ENCODE peak calls at places on chromosomes 13 and 19, in four cellular contexts. One of them, this sample, is unnamed.

GRCh38 chr13:109647046-109647445 is 139.3 kb downstream of the IRS2 start:
- DNase-seq in CD8-positive, alpha-beta T cell: no peak
- DNase-seq in testis: no peak
- DNase-seq in colonic mucosa: no peak
- DNase-seq in this sample: peak; percentile 19

GRCh38 chr13:32246468-32246867 is 68.7 kb downstream of the ZAR1L start:
- DNase-seq in colonic mucosa: peak; percentile 63
- DNase-seq in testis: peak; percentile 76
- DNase-seq in CD8-positive, alpha-beta T cell: peak; percentile 23
- DNase-seq in this sample: peak; percentile 53

GRCh38 chr13:112943309-112944125 is 25.5 kb upstream of the MCF2L start:
- DNase-seq in testis: peak; percentile 54
- DNase-seq in colonic mucosa: peak; percentile 57
- DNase-seq in CD8-positive, alpha-beta T cell: no peak
- DNase-seq in this sample: peak; percentile 14

GRCh38 chr13:98707309-98707999 is 45.0 kb downstream of the SLC15A1 start:
- DNase-seq in CD8-positive, alpha-beta T cell: no peak
- DNase-seq in testis: no peak
- DNase-seq in colonic mucosa: no peak
- DNase-seq in this sample: no peak

GRCh38 chr13:73740681-73741080 is 393.5 kb downstream of the KLF12 start:
- DNase-seq in CD8-positive, alpha-beta T cell: no peak
- DNase-seq in testis: peak; percentile 22
- DNase-seq in colonic mucosa: no peak
- DNase-seq in this sample: no peak

GRCh38 chr19:45523642-45524256 is 16.5 kb downstream of the VASP start:
- DNase-seq in CD8-positive, alpha-beta T cell: peak; percentile 76
- DNase-seq in testis: peak; percentile 90
- DNase-seq in colonic mucosa: peak; percentile 81
- DNase-seq in this sample: peak; percentile 54

GRCh38 chr19:36257512-36257876 is 42.6 kb downstream of the ZNF146 start:
- DNase-seq in CD8-positive, alpha-beta T cell: no peak
- DNase-seq in testis: peak; percentile 53
- DNase-seq in colonic mucosa: no peak
- DNase-seq in this sample: no peak

GRCh38 chr13:30744056-30744684 is 8.8 kb downstream of the ALOX5AP start:
- DNase-seq in colonic mucosa: peak; percentile 45
- DNase-seq in CD8-positive, alpha-beta T cell: peak; percentile 94
- DNase-seq in testis: no peak
- DNase-seq in this sample: peak; percentile 69

GRCh38 chr13:104382941-104383340 is 1316.7 kb upstream of the SLC10A2 start:
- DNase-seq in CD8-positive, alpha-beta T cell: no peak
- DNase-seq in testis: no peak
- DNase-seq in colonic mucosa: no peak
- DNase-seq in this sample: peak; percentile 90

GRCh38 chr13:43242040-43242439 is 218.7 kb downstream of the DNAJC15 start:
- DNase-seq in testis: no peak
- DNase-seq in colonic mucosa: no peak
- DNase-seq in CD8-positive, alpha-beta T cell: no peak
- DNase-seq in this sample: no peak

GRCh38 chr19:51977346-51977745 is 9.3 kb downstream of the ZNF350 start:
- DNase-seq in CD8-positive, alpha-beta T cell: no peak
- DNase-seq in testis: no peak
- DNase-seq in colonic mucosa: no peak
- DNase-seq in this sample: no peak
- H3K9me3 ChIP-seq in CD8-positive, alpha-beta T cell: peaks cover 55% of the 10 kb centered on the region
- H3K9me3 ChIP-seq in testis: no peaks in the 10 kb centered on the region
- H3K9me3 ChIP-seq in colonic mucosa: peaks cover 12% of the 10 kb centered on the region
- H3K9me3 ChIP-seq in this sample: peaks cover 21% of the 10 kb centered on the region

DNA sequence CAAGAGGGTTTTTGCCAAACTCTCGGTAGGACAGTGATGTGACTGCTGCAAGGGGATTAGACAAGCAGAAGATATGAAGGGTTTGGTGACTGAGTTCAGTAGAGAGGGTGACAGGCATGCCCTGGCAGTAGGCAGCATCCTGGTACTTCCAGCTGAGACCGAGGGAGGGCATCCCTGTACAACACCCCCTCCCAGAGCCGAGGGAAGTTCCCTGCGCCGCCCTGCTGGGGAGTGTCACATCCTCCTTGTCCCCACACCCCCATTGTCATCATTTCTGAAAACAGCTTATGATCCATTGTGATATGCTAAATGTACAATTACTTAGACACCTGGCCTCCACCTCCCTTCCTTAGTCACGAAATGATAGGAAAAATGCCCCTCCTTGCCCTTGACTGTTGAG is 14.6 kb downstream of the ZNF544 start:
- DNase-seq in CD8-positive, alpha-beta T cell: no peak
- DNase-seq in colonic mucosa: no peak
- DNase-seq in testis: no peak
- DNase-seq in this sample: no peak
- H3K9me3 ChIP-seq in CD8-positive, alpha-beta T cell: peaks cover 45% of the 10 kb centered on the region
- H3K9me3 ChIP-seq in colonic mucosa: peaks cover 14% of the 10 kb centered on the region
- H3K9me3 ChIP-seq in testis: no peaks in the 10 kb centered on the region
- H3K9me3 ChIP-seq in this sample: peaks cover 15% of the 10 kb centered on the region

GRCh38 chr19:44156475-44156874 is 8.4 kb upstream of the ZNF226 start:
- DNase-seq in testis: no peak
- DNase-seq in CD8-positive, alpha-beta T cell: no peak
- DNase-seq in colonic mucosa: no peak
- DNase-seq in this sample: no peak
- H3K9me3 ChIP-seq in testis: no peaks in the 10 kb centered on the region
- H3K9me3 ChIP-seq in CD8-positive, alpha-beta T cell: peaks cover 27% of the 10 kb centered on the region
- H3K9me3 ChIP-seq in colonic mucosa: peaks cover 17% of the 10 kb centered on the region
- H3K9me3 ChIP-seq in this sample: peaks cover 23% of the 10 kb centered on the region

GRCh38 chr19:795691-796581 is 1.3 kb upstream of the PTBP1 start:
- DNase-seq in colonic mucosa: peak; percentile 26
- DNase-seq in CD8-positive, alpha-beta T cell: no peak
- DNase-seq in testis: no peak
- DNase-seq in this sample: no peak
- H3K9me3 ChIP-seq in colonic mucosa: no peaks in the 10 kb centered on the region
- H3K9me3 ChIP-seq in CD8-positive, alpha-beta T cell: no peaks in the 10 kb centered on the region
- H3K9me3 ChIP-seq in testis: no peaks in the 10 kb centered on the region
- H3K9me3 ChIP-seq in this sample: no peaks in the 10 kb centered on the region

GRCh38 chr19:34938886-34939285 is 12.2 kb downstream of the ZNF30 start:
- DNase-seq in testis: no peak
- DNase-seq in CD8-positive, alpha-beta T cell: no peak
- DNase-seq in colonic mucosa: no peak
- DNase-seq in this sample: no peak

DNA sequence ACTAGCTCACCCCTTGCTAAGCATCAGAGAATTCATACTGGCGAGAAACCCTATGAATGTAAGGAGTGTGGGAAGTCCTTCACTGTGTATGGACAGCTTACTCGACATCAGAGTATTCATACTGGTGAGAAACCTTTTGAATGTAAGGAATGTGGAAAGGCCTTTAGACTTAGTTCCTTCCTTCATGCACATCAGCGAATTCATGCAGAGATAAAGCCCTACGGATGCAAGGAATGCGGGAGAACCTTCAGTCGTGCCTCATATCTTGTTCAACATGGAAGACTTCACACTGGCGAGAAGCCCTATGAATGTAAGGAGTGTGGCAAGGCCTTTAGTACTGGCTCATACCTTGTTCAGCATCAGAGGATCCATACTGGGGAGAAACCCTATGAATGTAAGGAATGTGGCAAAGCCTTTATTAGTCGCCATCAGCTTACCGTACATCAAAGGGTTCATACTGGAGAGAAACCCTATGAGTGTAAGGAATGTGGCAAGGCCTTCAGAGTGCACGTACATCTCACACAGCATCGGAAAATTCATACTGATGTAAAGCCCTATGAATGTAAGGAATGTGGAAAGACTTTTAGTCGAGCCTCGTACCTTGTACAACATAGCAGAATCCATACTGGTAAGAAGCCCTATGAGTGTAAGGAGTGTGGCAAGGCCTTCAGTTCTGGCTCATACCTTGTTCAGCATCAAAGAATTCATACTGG is 17.3 kb downstream of the ZNF30 start:
- DNase-seq in CD8-positive, alpha-beta T cell: no peak
- DNase-seq in testis: no peak
- DNase-seq in colonic mucosa: no peak
- DNase-seq in this sample: no peak
- H3K9me3 ChIP-seq in CD8-positive, alpha-beta T cell: peaks cover 29% of the 10 kb centered on the region
- H3K9me3 ChIP-seq in testis: no peaks in the 10 kb centered on the region
- H3K9me3 ChIP-seq in colonic mucosa: no peaks in the 10 kb centered on the region
- H3K9me3 ChIP-seq in this sample: peaks cover 27% of the 10 kb centered on the region

DNA sequence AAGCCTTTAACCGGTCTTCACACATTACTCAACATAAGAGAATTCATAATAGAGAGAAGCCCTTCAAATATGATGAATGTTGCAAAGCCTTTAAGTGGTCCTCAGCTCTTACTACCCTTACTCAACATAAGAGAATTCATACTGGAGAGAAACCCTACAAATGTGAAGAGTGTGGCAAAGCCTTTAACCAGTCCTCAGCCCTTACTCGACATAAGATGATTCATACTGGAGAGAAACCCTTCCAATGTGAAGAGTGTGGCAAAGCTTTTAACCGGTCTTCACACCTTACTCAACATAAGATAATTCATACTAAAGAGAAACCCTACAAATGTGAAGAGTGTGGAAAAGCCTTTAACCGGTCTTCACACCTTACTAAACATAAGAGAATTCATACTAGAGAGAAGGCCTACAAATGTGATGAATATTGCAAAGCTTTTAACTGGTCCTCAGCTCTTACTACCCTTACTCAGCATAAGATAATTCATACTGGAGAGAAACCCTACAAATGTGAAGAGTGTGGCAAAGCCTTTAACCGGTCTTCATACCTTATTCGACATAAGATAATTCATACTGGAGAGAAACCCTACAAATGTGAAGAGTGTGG is 36.4 kb downstream of the ZNF257 start:
- DNase-seq in colonic mucosa: no peak
- DNase-seq in CD8-positive, alpha-beta T cell: no peak
- DNase-seq in testis: no peak
- DNase-seq in this sample: no peak
- H3K9me3 ChIP-seq in colonic mucosa: peaks cover 4% of the 10 kb centered on the region
- H3K9me3 ChIP-seq in CD8-positive, alpha-beta T cell: peaks cover 28% of the 10 kb centered on the region
- H3K9me3 ChIP-seq in testis: no peaks in the 10 kb centered on the region
- H3K9me3 ChIP-seq in this sample: peaks cover 12% of the 10 kb centered on the region

GRCh38 chr19:56896041-56896440 is 55.5 kb upstream of the PEG3 start:
- DNase-seq in CD8-positive, alpha-beta T cell: no peak
- DNase-seq in colonic mucosa: no peak
- DNase-seq in testis: no peak
- DNase-seq in this sample: no peak

GRCh38 chr19:56900573-56901097 is 60.1 kb upstream of the PEG3 start:
- DNase-seq in colonic mucosa: no peak
- DNase-seq in testis: no peak
- DNase-seq in CD8-positive, alpha-beta T cell: no peak
- DNase-seq in this sample: no peak

GRCh38 chr19:56905616-56906015 is 65.1 kb upstream of the PEG3 start:
- DNase-seq in colonic mucosa: no peak
- DNase-seq in CD8-positive, alpha-beta T cell: no peak
- DNase-seq in testis: no peak
- DNase-seq in this sample: no peak

DNA sequence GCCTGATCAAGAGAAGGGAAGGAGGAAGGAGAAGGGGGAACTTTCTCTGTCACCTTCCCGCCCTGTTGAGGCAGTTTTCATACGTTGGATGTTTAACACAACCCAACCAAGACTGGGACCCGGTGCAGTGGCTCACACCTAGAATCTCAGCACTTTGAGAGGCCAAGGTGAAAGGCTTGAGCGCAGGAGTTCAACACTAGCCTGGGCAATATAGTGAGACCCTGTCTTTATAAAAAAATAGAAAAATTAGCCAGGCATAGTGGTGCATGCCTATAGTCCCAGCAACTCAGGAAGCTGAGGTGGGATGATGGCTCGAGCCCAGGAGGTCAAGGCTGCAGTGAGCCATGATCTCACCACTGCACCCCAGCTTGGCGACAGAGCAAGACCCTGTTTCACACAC is 59.4 kb upstream of the PEG3 start:
- DNase-seq in testis: no peak
- DNase-seq in colonic mucosa: no peak
- DNase-seq in CD8-positive, alpha-beta T cell: no peak
- DNase-seq in this sample: no peak
- H3K9me3 ChIP-seq in testis: no peaks in the 10 kb centered on the region
- H3K9me3 ChIP-seq in colonic mucosa: no peaks in the 10 kb centered on the region
- H3K9me3 ChIP-seq in CD8-positive, alpha-beta T cell: no peaks in the 10 kb centered on the region
- H3K9me3 ChIP-seq in this sample: peaks cover 16% of the 10 kb centered on the region